ENCODE peak calls at places on chromosomes 6 and 20, in four cellular contexts. G is tibial artery, N is left ventricle myocardium inferior, R is AG04450. W is an unnamed sample.

GRCh38 chr6:145736854-145737181 is 1.5 kb upstream of the EPM2A start:
- DNase-seq in R (no peak), N (no peak), G (no peak), W (no peak)

GRCh38 chr6:42726026-42726425 is 3.6 kb upstream of the PRPH2 start:
- DNase-seq in G (no peak), N (no peak), R (no peak), W (no peak)

GRCh38 chr20:43916875-43917371 is 2.3 kb downstream of the TOX2 start:
- DNase-seq in G (peak; percentile 50), N (no peak), R (no peak), W (no peak)

GRCh38 chr6:91710356-91710755 is 1123.5 kb upstream of the MAP3K7 start:
- DNase-seq in N (no peak), G (no peak), R (no peak), W (no peak)

GRCh38 chr20:62855120-62855519 is 6.5 kb downstream of the TCFL5 start:
- DNase-seq in G (no peak), N (no peak), R (no peak), W (no peak)

GRCh38 chr20:16104783-16105182 is 468.5 kb downstream of the KIF16B start:
- DNase-seq in R (no peak), G (no peak), N (no peak), W (no peak)

GRCh38 chr6:150452642-150453243 is 83.9 kb downstream of the IYD start:
- DNase-seq in G (no peak), N (peak; percentile 46), R (no peak), W (peak; percentile 82)

GRCh38 chr6:111692327-111693164 is 86.9 kb upstream of the TRAF3IP2 start:
- DNase-seq in G (no peak), R (no peak), N (no peak), W (no peak)

GRCh38 chr6:126267621-126268020 is 72.3 kb upstream of the CENPW start:
- DNase-seq in R (no peak), G (no peak), N (no peak), W (no peak)

GRCh38 chr6:33686225-33686742 is 25.2 kb downstream of the UQCC2 start:
- DNase-seq in G (no peak), R (no peak), N (no peak), W (no peak)

GRCh38 chr6:15905488-15906392 is 223.1 kb upstream of the MYLIP start:
- DNase-seq in R (no peak), N (no peak), G (no peak), W (no peak)

GRCh38 chr6:116783852-116784251 is 18.3 kb upstream of the FAM162B start:
- DNase-seq in N (no peak), R (no peak), G (no peak), W (no peak)

GRCh38 chr6:110020888-110021287 is 42.8 kb downstream of the GPR6 start:
- DNase-seq in N (no peak), G (no peak), R (no peak), W (no peak)

GRCh38 chr20:62925420-62926228 is 681 bp downstream of the DIDO1 start:
- DNase-seq in N (no peak), R (no peak), G (no peak), W (peak; percentile 90)

GRCh38 chr6:127554435-127555006 is 22.5 kb upstream of the C6orf58 start:
- DNase-seq in R (no peak), G (no peak), N (no peak), W (no peak)

GRCh38 chr6:107626645-107627044 is 136.7 kb downstream of the SOBP start:
- DNase-seq in N (no peak), R (no peak), G (no peak), W (no peak)

DNA sequence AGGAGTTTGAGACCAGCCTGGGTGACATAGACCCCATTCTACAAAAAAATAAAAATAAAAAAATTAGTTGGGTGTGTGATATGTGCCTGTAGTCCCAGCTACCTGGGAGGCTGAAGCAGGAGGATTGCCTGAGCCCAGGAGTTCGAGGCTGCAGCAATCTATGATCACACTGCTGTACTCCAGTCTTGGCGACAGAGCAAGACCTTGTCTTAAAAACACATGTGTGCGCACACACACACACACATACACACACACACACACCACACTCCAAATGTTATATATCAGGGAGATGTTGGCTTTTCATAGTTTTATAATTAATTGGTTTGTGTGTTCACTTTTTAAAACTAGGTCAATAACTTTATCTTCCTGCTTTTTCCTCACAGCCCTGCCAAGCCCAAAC is 110.5 kb downstream of the RTN4IP1 start:
- DNase-seq in N (no peak), G (no peak), R (no peak), W (no peak)
- H3K27ac ChIP-seq in N (no peak overlapping the region), G (no peak overlapping the region), R (no peak overlapping the region), W (peak overlapping the region; percentile 94)

GRCh38 chr20:33814238-33814712 is 3.1 kb downstream of the CHMP4B start:
- DNase-seq in G (no peak), R (no peak), N (no peak), W (no peak)

GRCh38 chr20:33810885-33811762 is at the start of gene CHMP4B:
- DNase-seq in N (peak; percentile 100), G (peak; percentile 100), R (peak; percentile 95), W (peak; percentile 100)

GRCh38 chr20:33811763-33812672 is 870 bp downstream of the CHMP4B start:
- DNase-seq in G (peak; percentile 88), R (peak; percentile 57), N (peak; percentile 45), W (peak; percentile 85)

GRCh38 chr20:33815671-33816070 is 4.5 kb downstream of the CHMP4B start:
- DNase-seq in R (no peak), G (no peak), N (no peak), W (no peak)

GRCh38 chr20:33812673-33813462 is 1.7 kb downstream of the CHMP4B start:
- DNase-seq in R (no peak), N (no peak), G (no peak), W (no peak)
- H3K4me3 ChIP-seq in R (peak overlapping the region; percentile 99), N (peak overlapping the region; percentile 97), G (peak overlapping the region; percentile 97), W (peak overlapping the region; percentile 94)

GRCh38 chr6:90222008-90222407 is 74.6 kb downstream of the BACH2 start:
- DNase-seq in N (no peak), R (no peak), G (no peak), W (no peak)
- H3K27ac ChIP-seq in N (no peak overlapping the region), R (no peak overlapping the region), G (no peak overlapping the region), W (no peak overlapping the region)

GRCh38 chr6:1390071-1390804 is 862 bp downstream of the FOXF2 start:
- DNase-seq in N (no peak), G (no peak), R (no peak), W (peak; percentile 74)
- H3K4me3 ChIP-seq in N (peak overlapping the region; percentile 63), G (peak overlapping the region; percentile 43), R (peak overlapping the region; percentile 76), W (peak overlapping the region; percentile 39)

DNA sequence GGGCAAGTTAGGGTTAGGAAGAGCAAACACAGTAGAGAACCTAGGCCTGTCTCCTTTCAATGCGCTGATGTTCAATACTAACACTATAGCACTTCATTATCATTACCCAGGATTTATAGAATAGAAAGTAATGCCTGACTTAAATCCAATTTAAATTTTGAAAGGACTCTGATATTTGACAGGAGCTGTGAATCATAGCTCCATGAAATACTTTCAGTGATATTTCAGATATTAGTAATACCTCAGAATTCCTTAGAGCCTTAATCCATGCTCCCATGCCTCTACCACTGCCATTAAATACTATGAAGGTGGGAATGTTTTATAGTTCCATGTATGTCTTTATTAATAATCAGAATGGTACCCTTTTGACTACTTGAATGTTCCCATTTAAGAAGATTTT is 530.2 kb downstream of the BCKDHB start:
- DNase-seq in R (no peak), N (no peak), G (no peak), W (no peak)
- H3K27ac ChIP-seq in R (no peak overlapping the region), N (no peak overlapping the region), G (no peak overlapping the region), W (no peak overlapping the region)

GRCh38 chr20:3681931-3682820 is at the start of gene ADAM33:
- DNase-seq in R (no peak), G (peak; percentile 76), N (peak; percentile 64), W (no peak)
- H3K4me3 ChIP-seq in R (peak within 1 kb of the TSS; percentile 70), G (peak within 1 kb of the TSS; percentile 84), N (peak within 1 kb of the TSS; percentile 72), W (peak within 1 kb of the TSS; percentile 13)

GRCh38 chr6:39769012-39769411 is 23.2 kb upstream of the DAAM2 start:
- DNase-seq in N (no peak), G (no peak), R (no peak), W (no peak)

GRCh38 chr6:39772559-39773283 is 19.5 kb upstream of the DAAM2 start:
- DNase-seq in N (no peak), G (peak; percentile 76), R (no peak), W (no peak)

GRCh38 chr6:39765508-39766065 is 26.6 kb upstream of the DAAM2 start:
- DNase-seq in G (no peak), R (no peak), N (no peak), W (no peak)

GRCh38 chr6:39770476-39770875 is 21.7 kb upstream of the DAAM2 start:
- DNase-seq in R (no peak), G (no peak), N (no peak), W (no peak)
- H3K27ac ChIP-seq in R (no peak overlapping the region), G (no peak overlapping the region), N (no peak overlapping the region), W (no peak overlapping the region)

GRCh38 chr6:54586251-54586650 is 260.3 kb upstream of the FAM83B start:
- DNase-seq in R (no peak), G (no peak), N (no peak), W (no peak)
- H3K4me3 ChIP-seq in R (no peak overlapping the region), G (no peak overlapping the region), N (no peak overlapping the region), W (no peak overlapping the region)

GRCh38 chr6:133131621-133132020 is 109.5 kb upstream of the EYA4 start:
- DNase-seq in N (no peak), R (no peak), G (no peak), W (no peak)
- H3K27ac ChIP-seq in N (peak overlapping the region; percentile 85), R (peak overlapping the region; percentile 4), G (no peak overlapping the region), W (no peak overlapping the region)

GRCh38 chr20:25252226-25252625 is 4.3 kb downstream of the PYGB start:
- DNase-seq in N (no peak), G (peak; percentile 57), R (no peak), W (no peak)

GRCh38 chr20:25251019-25251418 is 3.1 kb downstream of the PYGB start:
- DNase-seq in N (no peak), G (no peak), R (no peak), W (no peak)

GRCh38 chr20:25251558-25251957 is 3.7 kb downstream of the PYGB start:
- DNase-seq in N (no peak), G (peak; percentile 56), R (no peak), W (no peak)

GRCh38 chr20:25249198-25249931 is 1.5 kb downstream of the PYGB start:
- DNase-seq in R (no peak), G (peak; percentile 78), N (no peak), W (no peak)

DNA sequence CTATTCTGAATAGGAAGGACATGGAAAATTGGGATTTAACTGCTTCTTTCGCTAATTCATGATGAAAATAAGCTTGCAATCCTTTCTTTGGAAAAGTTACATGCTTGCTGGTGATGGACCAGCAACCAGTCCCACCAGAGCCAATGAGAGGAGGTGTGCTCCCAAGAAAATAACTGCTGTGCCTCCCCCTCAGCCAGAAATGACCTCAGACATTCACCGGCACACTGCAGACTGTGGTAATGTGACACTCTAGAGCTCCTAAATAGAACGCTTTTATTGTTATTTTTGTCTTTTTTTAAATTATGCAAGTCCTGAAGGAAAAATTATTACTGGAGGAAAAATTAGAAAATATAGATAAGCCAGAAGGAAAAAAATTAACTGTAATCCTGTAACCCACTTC is 2.6 kb downstream of the PYGB start:
- DNase-seq in N (no peak), G (peak; percentile 48), R (no peak), W (no peak)
- H3K4me3 ChIP-seq in N (peak overlapping the region; percentile 97), G (peak overlapping the region; percentile 81), R (peak overlapping the region; percentile 20), W (no peak overlapping the region)

W was measured in spleen.